ENCODE peak calls at places on chromosomes 4 and X, in eight cellular contexts. S is stomach, A is IMR-90, N is suprapubic skin, T is ovary, Z is K562, J is Peyer's patch, X is uterus. L is an unnamed sample.

GRCh38 chr4:112145820-112146813 is 863 bp downstream of the FAM241A start:
- DNase-seq in S (peak), A (peak), N (no peak), T (peak), Z (peak), J (peak), X (peak), L (no peak)

GRCh38 chr4:30792616-30793015 is 72.4 kb downstream of the PCDH7 start:
- DNase-seq in S (no peak), A (no peak), N (no peak), T (no peak), Z (no peak), J (no peak), X (no peak), L (no peak)

GRCh38 chr4:2820216-2820982 is 23.2 kb upstream of the ADD1 start:
- DNase-seq in S (no peak), A (no peak), N (no peak), T (no peak), Z (no peak), J (no peak), X (no peak), L (peak)

GRCh38 chr4:39855909-39856512 is 121.7 kb downstream of the PDS5A start:
- DNase-seq in S (no peak), A (peak), N (no peak), T (no peak), Z (peak), J (no peak), X (no peak), L (no peak)

GRCh38 chr4:138485498-138485897 is 243.3 kb upstream of the SLC7A11 start:
- DNase-seq in S (no peak), A (no peak), N (no peak), T (no peak), Z (no peak), J (no peak), X (no peak), L (no peak)

GRCh38 chrX:56057325-56057724 is 174.8 kb upstream of the KLF8 start:
- DNase-seq in S (no peak), A (no peak), N (no peak), T (no peak), Z (no peak), J (no peak), X (no peak), L (no peak)

GRCh38 chr4:40283968-40284367 is 51.2 kb upstream of the CHRNA9 start:
- DNase-seq in S (no peak), A (no peak), N (no peak), T (no peak), Z (peak), J (peak), X (no peak), L (no peak)

GRCh38 chr4:70705146-70705855 is 16.5 kb upstream of the RUFY3 start:
- DNase-seq in S (peak), A (peak), N (peak), T (peak), Z (peak), J (peak), X (peak), L (peak)

GRCh38 chr4:162497564-162498167 is 333.9 kb upstream of the FSTL5 start:
- DNase-seq in S (no peak), A (peak), N (no peak), T (no peak), Z (peak), J (no peak), X (no peak), L (no peak)

GRCh38 chr4:74015126-74015780 is 16.8 kb upstream of the CXCL5 start:
- DNase-seq in S (no peak), A (no peak), N (no peak), T (no peak), Z (no peak), J (no peak), X (no peak), L (no peak)

GRCh38 chr4:157444014-157444413 is 223.5 kb downstream of the GRIA2 start:
- DNase-seq in S (no peak), A (no peak), N (no peak), T (no peak), Z (no peak), J (no peak), X (no peak), L (no peak)

GRCh38 chr4:8771666-8772065 is 100.0 kb downstream of the HMX1 start:
- DNase-seq in S (no peak), A (no peak), N (no peak), T (no peak), Z (no peak), J (no peak), X (no peak), L (no peak)

GRCh38 chrX:72271812-72272211 is 5.2 kb downstream of the RPS4X start:
- DNase-seq in S (no peak), A (no peak), N (no peak), T (no peak), Z (no peak), J (no peak), X (no peak), L (no peak)

GRCh38 chr4:122703868-122704267 is 28.6 kb upstream of the BBS12 start:
- DNase-seq in S (no peak), A (no peak), N (no peak), T (no peak), Z (no peak), J (no peak), X (no peak), L (no peak)

GRCh38 chr4:122701061-122701460 is 31.4 kb upstream of the BBS12 start:
- DNase-seq in S (no peak), A (no peak), N (no peak), T (no peak), Z (no peak), J (no peak), X (no peak), L (no peak)

GRCh38 chr4:122701965-122702364 is 30.5 kb upstream of the BBS12 start:
- DNase-seq in S (no peak), A (no peak), N (no peak), T (no peak), Z (no peak), J (no peak), X (no peak), L (no peak)

GRCh38 chr4:122702939-122703338 is 29.6 kb upstream of the BBS12 start:
- DNase-seq in S (peak), A (no peak), N (no peak), T (peak), Z (no peak), J (no peak), X (no peak), L (no peak)

DNA sequence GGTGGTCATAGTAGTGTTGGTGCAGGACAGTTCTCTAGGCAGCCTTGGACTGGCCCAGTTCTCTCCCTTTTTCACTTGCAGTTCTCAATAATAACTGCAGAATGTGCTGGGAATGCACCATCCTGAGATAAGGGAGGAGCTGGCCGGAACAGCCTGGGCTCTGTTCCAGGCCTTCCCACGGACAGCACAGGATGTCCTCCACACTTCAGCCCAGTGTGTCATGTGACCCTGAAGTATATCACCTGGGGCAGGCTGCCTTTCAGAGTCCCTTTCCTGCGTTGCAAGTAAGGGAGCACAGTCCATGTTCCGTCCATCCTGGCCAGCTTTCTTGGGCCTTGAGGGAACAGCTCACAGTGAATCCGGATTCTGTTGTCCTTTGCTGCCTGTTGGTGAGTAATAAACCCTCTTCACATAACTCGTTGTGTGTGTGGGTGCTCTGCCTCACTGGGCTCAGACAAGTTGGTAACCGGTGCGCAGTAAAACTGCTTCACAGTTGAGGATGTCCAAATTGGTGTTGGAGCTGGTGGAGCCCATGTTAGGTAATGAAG is 32.3 kb upstream of the BBS12 start:
- DNase-seq in S (no peak), A (peak), N (no peak), T (peak), Z (peak), J (peak), X (peak), L (no peak)
- TF ChIP-seq POLR2A in S (no peak), A (no peak), N (no peak), T (peak), Z (peak), J (no peak), X (peak), L (no peak)

DNA sequence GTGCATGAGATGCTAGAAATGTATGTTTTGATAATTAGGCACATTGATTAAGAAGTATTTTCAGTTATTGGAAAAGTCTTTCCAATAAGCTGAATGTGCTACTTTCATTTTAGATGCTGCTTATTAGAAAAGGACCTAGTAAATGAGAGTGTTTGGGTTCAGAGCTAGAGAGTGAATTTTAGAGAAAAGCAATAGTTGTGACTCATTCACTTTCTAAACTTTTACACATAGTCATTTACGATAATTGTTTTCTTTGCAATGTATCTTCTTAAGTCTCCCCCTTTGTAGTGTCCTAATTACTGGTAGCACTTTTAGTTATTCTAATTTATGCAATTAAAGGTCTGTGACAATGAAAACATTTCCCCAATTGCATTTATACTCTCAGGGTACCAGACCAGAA is 1.3 kb downstream of the IL21 start:
- DNase-seq in S (no peak), A (no peak), N (no peak), T (no peak), Z (no peak), J (no peak), X (no peak), L (no peak)
- H3K27ac ChIP-seq in S (no peak), A (no peak), N (no peak), T (no peak), Z (no peak), J (no peak), X (no peak), L (no peak)

GRCh38 chr4:102825261-102826071 is 1.9 kb downstream of the UBE2D3 start:
- DNase-seq in S (no peak), A (peak), N (no peak), T (peak), Z (peak), J (no peak), X (peak), L (no peak)
- TF ChIP-seq POLR2A in S (no peak), A (peak), N (no peak), T (peak), Z (no peak), J (no peak), X (no peak), L (peak)

GRCh38 chr4:150949342-150949741 is 65.7 kb downstream of the LRBA start:
- DNase-seq in S (no peak), A (no peak), N (no peak), T (no peak), Z (no peak), J (no peak), X (no peak), L (no peak)

GRCh38 chr4:150949943-150950342 is 65.1 kb downstream of the LRBA start:
- DNase-seq in S (no peak), A (no peak), N (no peak), T (no peak), Z (no peak), J (no peak), X (no peak), L (no peak)

GRCh38 chr4:150952167-150952845 is 62.8 kb downstream of the LRBA start:
- DNase-seq in S (no peak), A (no peak), N (no peak), T (no peak), Z (peak), J (no peak), X (no peak), L (no peak)

GRCh38 chr4:150948710-150949109 is 66.4 kb downstream of the LRBA start:
- DNase-seq in S (no peak), A (no peak), N (no peak), T (no peak), Z (no peak), J (no peak), X (no peak), L (no peak)

GRCh38 chr4:150950657-150951056 is 64.4 kb downstream of the LRBA start:
- DNase-seq in S (no peak), A (no peak), N (no peak), T (no peak), Z (peak), J (no peak), X (no peak), L (no peak)
- H3K27ac ChIP-seq in S (no peak), A (no peak), N (no peak), T (no peak), Z (peak), J (no peak), X (no peak), L (no peak)